ENCODE peak calls at places on chromosomes 6 and 20, in four cellular contexts. I is H1, P is K562, L is GM12878. C is an unnamed sample.

GRCh38 chr6:36676142-36677058 is 2.1 kb upstream of the CDKN1A start:
- DNase-seq in I (no peak), P (no peak), L (no peak), C (no peak)

GRCh38 chr6:121879149-121879548 is 443.7 kb downstream of the GJA1 start:
- DNase-seq in I (no peak), P (no peak), L (no peak), C (no peak)

GRCh38 chr20:62030834-62031434 is 34.7 kb downstream of the TAF4 start:
- DNase-seq in I (no peak), P (peak), L (peak), C (no peak)

GRCh38 chr6:3409699-3410384 is 47.0 kb downstream of the SLC22A23 start:
- DNase-seq in I (no peak), P (peak), L (no peak), C (no peak)

GRCh38 chr20:54129350-54129749 is 44.4 kb downstream of the CYP24A1 start:
- DNase-seq in I (no peak), P (no peak), L (no peak), C (no peak)

GRCh38 chr6:37306624-37307222 is 47.1 kb upstream of the RNF8 start:
- DNase-seq in I (no peak), P (no peak), L (no peak), C (no peak)

GRCh38 chr20:19692685-19693119 is 65.4 kb upstream of the RIN2 start:
- DNase-seq in I (peak), P (peak), L (no peak), C (peak)

GRCh38 chr6:65229768-65230167 is 477.3 kb downstream of the EYS start:
- DNase-seq in I (no peak), P (no peak), L (no peak), C (no peak)

GRCh38 chr6:35161776-35162607 is 20.9 kb upstream of the TCP11 start:
- DNase-seq in I (no peak), P (no peak), L (no peak), C (no peak)

GRCh38 chr6:1771324-1771723 is 161.6 kb downstream of the FOXC1 start:
- DNase-seq in I (no peak), P (no peak), L (no peak), C (no peak)

DNA sequence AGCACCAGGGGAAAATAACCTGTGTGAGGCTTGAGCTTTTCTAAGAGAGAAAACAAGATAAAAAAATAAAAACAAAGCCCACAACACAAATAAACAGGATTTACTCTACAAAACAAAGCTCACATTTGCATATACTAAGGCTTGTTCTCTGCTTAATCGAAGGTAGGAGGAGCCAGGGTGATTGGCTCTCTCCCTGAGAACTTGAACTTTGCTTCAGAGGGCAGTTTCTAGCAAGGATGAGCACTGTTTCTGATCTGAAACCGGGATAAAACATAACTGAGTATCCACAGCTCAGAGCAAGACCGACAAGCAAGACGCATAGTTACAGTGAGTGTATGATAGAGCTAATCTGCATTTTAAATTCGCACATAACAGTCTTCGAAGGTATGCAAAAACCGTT is 200.6 kb downstream of the PRKN start:
- DNase-seq in I (no peak), P (no peak), L (no peak), C (no peak)
- TF ChIP-seq GABPA in I (no peak), P (no peak), L (no peak), C (no peak)

GRCh38 chr6:15496345-15497131 is 166.3 kb downstream of the DTNBP1 start:
- DNase-seq in I (no peak), P (no peak), L (no peak), C (no peak)

GRCh38 chr6:15495375-15495901 is 167.4 kb downstream of the DTNBP1 start:
- DNase-seq in I (no peak), P (no peak), L (no peak), C (no peak)

GRCh38 chr6:15491986-15492269 is 170.9 kb downstream of the DTNBP1 start:
- DNase-seq in I (no peak), P (no peak), L (no peak), C (no peak)

GRCh38 chr6:15491255-15491985 is 171.4 kb downstream of the DTNBP1 start:
- DNase-seq in I (no peak), P (peak), L (peak), C (peak)

DNA sequence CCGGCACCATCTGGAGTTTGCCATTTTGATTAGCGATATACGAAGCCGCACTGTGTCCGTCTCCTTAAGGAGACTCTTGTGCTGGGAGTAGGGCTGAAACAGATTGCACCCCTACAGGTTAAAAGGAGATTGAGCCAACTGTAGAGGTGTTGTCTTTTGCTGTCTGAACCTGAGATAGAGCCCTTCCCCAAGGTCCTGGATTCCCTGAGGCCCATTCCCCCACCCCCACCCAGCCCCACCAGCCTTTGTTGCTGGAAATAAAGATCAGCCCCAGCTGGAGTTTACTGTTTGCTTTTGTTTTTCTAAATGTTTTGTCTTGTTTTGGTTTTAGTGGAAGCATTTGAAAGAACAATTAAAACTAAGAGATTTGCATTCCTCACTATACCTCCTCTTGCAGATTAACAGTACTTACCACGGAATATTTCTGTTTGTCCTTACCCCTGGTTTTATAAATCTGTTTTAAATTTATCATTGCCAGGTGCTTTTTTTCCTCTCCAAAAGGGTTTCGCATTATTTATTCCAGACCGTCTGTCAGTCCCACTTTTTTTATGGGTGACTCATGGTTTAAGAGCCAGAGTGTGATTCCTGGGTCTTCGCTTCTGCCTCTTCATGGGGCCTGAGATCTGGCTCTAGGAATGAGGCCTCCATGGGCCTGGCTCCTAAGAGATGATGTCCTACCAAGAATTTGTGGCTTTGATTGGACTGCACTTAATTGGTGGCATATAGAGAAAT is 169.2 kb downstream of the DTNBP1 start:
- DNase-seq in I (no peak), P (no peak), L (no peak), C (no peak)
- H3K27ac ChIP-seq in I (no peak), P (no peak), L (no peak), C (no peak)

GRCh38 chr20:59121714-59122376 is 41.8 kb upstream of the ZNF831 start:
- DNase-seq in I (no peak), P (no peak), L (no peak), C (no peak)

GRCh38 chr20:59123677-59124060 is 40.0 kb upstream of the ZNF831 start:
- DNase-seq in I (no peak), P (no peak), L (no peak), C (no peak)

GRCh38 chr20:59124326-59125029 is 39.1 kb upstream of the ZNF831 start:
- DNase-seq in I (no peak), P (no peak), L (no peak), C (no peak)

GRCh38 chr20:59122377-59122932 is 41.2 kb upstream of the ZNF831 start:
- DNase-seq in I (no peak), P (no peak), L (no peak), C (no peak)

GRCh38 chr20:59123011-59123676 is 40.5 kb upstream of the ZNF831 start:
- DNase-seq in I (no peak), P (no peak), L (no peak), C (no peak)
- H3K4me3 ChIP-seq in I (no peak), P (no peak), L (no peak), C (no peak)

GRCh38 chr6:29935273-29935955 is 6.9 kb upstream of the HLA-A start:
- DNase-seq in I (no peak), P (no peak), L (no peak), C (no peak)
- TF ChIP-seq GABPA in I (no peak), P (no peak), L (no peak), C (no peak)

DNA sequence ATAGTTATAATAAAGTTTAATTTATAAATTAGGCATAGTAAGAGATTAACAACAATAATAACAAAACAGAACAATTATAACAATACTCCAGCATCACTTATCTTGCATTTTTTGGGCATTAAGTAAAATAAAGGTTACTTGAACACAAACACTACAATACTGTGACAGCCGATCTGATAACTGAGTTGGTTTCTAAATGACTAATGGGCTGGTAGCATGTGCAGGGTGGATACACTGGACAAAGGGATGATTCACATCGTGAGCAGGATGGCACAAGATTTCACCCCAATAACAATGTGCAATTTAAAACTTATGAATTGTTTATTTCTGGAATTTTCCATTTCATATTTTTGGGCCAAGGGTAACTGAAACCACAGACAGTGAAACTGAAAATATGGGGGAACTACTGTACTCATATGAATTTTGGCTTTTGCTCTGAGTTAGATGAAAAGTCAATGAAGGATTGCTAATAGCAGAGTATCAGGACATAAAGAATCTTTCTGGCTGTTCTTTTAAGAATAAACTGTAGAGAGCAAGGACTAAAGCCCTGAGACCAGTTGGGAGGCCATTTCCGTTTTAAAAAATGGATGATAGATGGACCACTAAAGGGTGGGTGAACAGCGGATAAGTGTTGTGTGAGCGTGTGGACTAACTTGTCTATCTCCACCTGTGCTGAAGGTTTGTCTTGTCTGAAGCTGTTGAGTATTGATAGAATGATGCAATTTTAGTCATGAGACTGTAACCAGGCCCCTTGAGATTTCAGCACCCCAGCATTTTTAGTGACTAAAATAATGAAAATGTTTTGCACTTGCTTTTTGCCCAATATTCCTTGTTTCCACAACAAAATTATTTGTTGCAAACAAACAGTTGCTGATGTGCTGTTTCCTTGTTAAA is 8.2 kb downstream of the SPINT3 start:
- DNase-seq in I (no peak), P (no peak), L (peak), C (no peak)
- H3K27ac ChIP-seq in I (no peak), P (no peak), L (no peak), C (no peak)